ENCODE peak calls at places on chromosomes 2 and 18, in eight cellular contexts. F, T, Y, M, L, N, I and A are unnamed samples.
A peak's percentile ranks its signal among the peaks of the same experiment; 100 is the strongest.

GRCh38 chr2:159773876-159774275 is 24.1 kb downstream of the CD302 start:
- DNase-seq in F (no peak), Y (no peak), T (no peak), L (no peak), N (no peak), I (no peak), M (no peak), A (no peak)

GRCh38 chr2:46909771-46910419 is 5.7 kb downstream of the MCFD2 start:
- DNase-seq in L (no peak), I (peak; percentile 64), F (no peak), Y (no peak), M (peak; percentile 90), N (no peak), T (peak; percentile 34), A (no peak)

GRCh38 chr2:239204876-239205468 is 195.8 kb downstream of the HDAC4 start:
- DNase-seq in M (no peak), L (no peak), Y (peak; percentile 48), N (peak; percentile 50), T (no peak), I (no peak), F (no peak), A (no peak)

GRCh38 chr18:9613550-9614400 is 584 bp downstream of the PPP4R1 start:
- DNase-seq in F (no peak), M (peak; percentile 58), I (peak; percentile 69), Y (peak; percentile 75), N (peak; percentile 89), T (peak; percentile 60), L (peak; percentile 81), A (peak; percentile 66)

GRCh38 chr2:219631406-219631891 is 4.0 kb downstream of the SLC4A3 start:
- DNase-seq in Y (peak; percentile 57), N (no peak), L (peak; percentile 63), F (no peak), I (no peak), M (no peak), T (no peak), A (no peak)

GRCh38 chr18:13217971-13218375 is 587 bp upstream of the LDLRAD4 start:
- DNase-seq in L (peak; percentile 85), T (no peak), M (no peak), Y (no peak), N (no peak), I (no peak), F (no peak), A (no peak)

GRCh38 chr2:101987832-101988231 is 3.9 kb upstream of the IL1R2 start:
- DNase-seq in N (no peak), T (no peak), I (no peak), Y (no peak), M (no peak), F (no peak), L (no peak), A (no peak)

GRCh38 chr2:160199683-160200389 is at the start of gene ITGB6:
- DNase-seq in M (no peak), L (no peak), Y (no peak), N (no peak), T (no peak), F (no peak), I (no peak), A (no peak)

GRCh38 chr2:239055756-239056493 is 208.0 kb downstream of the TWIST2 start:
- DNase-seq in M (peak; percentile 15), N (no peak), I (no peak), L (no peak), T (no peak), F (no peak), Y (no peak), A (no peak)

GRCh38 chr2:8627692-8628085 is 54.2 kb upstream of the ID2 start:
- DNase-seq in M (no peak), N (no peak), T (no peak), I (peak; percentile 80), Y (no peak), L (no peak), F (no peak), A (no peak)

GRCh38 chr2:88694015-88694414 is 2.5 kb downstream of the RPIA start:
- DNase-seq in N (no peak), Y (no peak), I (no peak), T (no peak), M (no peak), F (no peak), L (no peak), A (no peak)

GRCh38 chr2:88692187-88692586 is 714 bp downstream of the RPIA start:
- DNase-seq in I (peak; percentile 3), L (no peak), T (peak; percentile 30), F (no peak), Y (no peak), M (no peak), N (no peak), A (peak; percentile 41)

GRCh38 chr2:88687384-88687783 is 4.1 kb upstream of the RPIA start:
- DNase-seq in F (no peak), T (no peak), I (no peak), N (no peak), M (no peak), L (no peak), Y (no peak), A (no peak)

GRCh38 chr2:88690591-88691338 is 708 bp upstream of the RPIA start:
- DNase-seq in M (peak; percentile 60), F (no peak), Y (no peak), L (peak; percentile 74), T (peak; percentile 62), I (peak; percentile 34), N (peak; percentile 77), A (no peak)

DNA sequence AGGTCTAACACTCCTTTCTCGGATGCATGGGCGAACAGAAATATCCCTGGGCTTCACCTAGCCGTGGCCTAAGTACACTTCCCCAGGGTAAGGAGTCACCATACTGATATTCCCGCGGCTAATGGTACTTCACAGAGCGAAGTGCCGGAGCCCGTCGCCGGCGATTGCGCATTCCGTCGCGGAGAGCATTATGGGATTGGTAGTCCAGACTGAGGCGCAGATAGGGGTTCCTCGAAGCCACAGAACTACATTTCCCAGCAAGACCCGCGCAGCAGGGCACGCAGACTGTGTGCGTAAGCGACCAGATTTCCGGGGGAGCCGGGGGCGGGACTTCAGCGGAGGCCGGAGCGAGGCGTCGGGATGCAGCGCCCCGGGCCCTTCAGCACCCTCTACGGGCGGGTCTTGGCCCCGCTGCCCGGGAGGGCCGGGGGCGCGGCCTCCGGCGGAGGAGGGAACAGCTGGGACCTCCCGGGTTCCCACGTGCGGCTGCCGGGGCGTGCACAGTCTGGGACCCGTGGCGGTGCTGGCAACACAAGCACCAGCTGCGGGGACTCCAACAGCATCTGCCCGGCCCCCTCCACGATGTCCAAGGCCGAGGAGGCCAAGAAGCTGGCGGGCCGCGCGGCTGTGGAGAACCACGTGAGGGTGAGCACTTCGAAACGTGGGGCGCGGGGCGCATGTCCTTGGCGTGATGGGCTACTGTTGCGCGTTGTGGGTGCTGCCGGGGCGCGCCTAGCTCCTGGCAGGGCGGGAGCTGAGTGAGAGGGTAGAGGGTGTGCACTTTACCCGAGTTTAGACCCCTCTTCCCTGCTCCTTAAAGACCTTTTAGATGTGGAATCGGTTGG is at the start of gene RPIA:
- DNase-seq in Y (peak; percentile 99), F (peak; percentile 91), I (peak; percentile 98), T (peak; percentile 99), L (peak; percentile 99), N (peak; percentile 99), M (peak; percentile 98), A (peak; percentile 91)
- TF ChIP-seq CTCF in Y (peak; percentile 55), F (peak; percentile 78), I (peak; percentile 43), T (peak; percentile 50), L (peak; percentile 32), N (peak; percentile 50), M (peak; percentile 30), A (no peak)

GRCh38 chr2:232511336-232511863 is 8.8 kb upstream of the PRSS56 start:
- DNase-seq in L (no peak), N (no peak), T (no peak), Y (no peak), I (no peak), F (no peak), M (no peak), A (no peak)
- TF ChIP-seq CTCF in L (no peak), N (no peak), T (no peak), Y (no peak), I (no peak), F (no peak), M (no peak), A (no peak)

DNA sequence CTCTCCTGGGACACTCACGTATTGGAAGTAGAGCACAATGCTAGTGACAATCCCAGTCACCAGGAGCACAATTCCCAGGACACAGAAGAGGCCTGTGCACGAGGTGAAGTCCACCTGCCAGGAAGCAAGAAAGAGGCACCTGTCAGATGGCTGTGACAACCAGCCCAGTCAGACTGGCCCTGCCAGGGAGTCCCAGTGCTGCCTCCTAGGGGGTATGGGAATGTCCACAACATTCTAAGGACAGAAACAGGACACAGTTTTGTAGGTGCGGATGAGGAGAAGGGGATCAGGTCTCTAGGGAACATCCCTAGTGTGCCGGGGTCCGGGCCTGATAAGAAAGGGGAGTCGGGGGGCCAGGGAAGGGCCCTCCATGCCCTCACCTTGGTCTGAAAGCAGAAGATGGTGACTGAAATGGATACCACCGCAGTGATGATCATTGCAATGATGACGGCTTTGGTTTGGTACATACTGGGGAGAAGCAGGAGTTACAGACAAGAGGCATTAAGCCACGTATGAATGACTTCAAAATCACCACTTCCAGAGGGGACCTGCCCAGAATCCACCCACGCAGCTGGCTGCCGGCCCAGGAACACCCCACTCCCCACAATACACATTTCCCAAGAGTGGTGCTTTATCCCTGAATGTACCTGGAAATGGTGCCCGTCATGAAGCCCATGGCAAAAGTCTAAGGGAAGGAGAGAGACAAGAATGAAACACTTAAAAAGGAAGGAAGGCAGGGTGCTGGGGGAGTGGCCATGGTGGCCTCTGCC is 6.9 kb downstream of the PNKD start:
- DNase-seq in M (no peak), Y (no peak), N (no peak), T (no peak), L (no peak), F (no peak), I (no peak), A (no peak)
- TF ChIP-seq CTCF in M (no peak), Y (no peak), N (no peak), T (no peak), L (no peak), F (no peak), I (peak; percentile 14), A (no peak)

GRCh38 chr2:19676770-19677169 is 225.0 kb downstream of the TTC32 start:
- DNase-seq in T (no peak), N (no peak), L (peak; percentile 46), I (no peak), F (no peak), Y (no peak), M (no peak), A (no peak)
- TF ChIP-seq CTCF in T (no peak), N (no peak), L (no peak), I (no peak), F (no peak), Y (no peak), M (no peak), A (no peak)

DNA sequence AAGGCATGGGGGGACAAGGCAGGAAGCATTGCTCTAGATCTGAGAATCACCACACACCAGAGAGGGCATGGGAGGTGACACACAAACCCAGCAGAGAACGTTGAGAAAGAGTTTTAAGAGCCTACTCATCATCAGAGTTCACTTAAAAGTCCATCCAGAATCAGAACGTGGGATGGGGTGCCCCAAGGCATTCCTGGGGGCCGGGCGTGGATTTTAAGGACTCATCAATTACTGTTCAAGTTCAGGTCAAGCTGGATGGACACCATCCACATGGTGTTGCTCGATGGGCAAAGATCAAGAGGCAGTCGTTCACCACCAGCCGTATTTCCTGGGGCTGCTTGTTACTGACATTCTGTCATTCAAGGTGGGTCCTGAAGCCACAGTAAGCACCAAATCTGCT is 34.9 kb downstream of the BCL11A start:
- DNase-seq in I (no peak), L (no peak), T (no peak), N (no peak), F (no peak), M (no peak), Y (no peak), A (no peak)
- TF ChIP-seq CTCF in I (no peak), L (no peak), T (no peak), N (no peak), F (no peak), M (no peak), Y (no peak), A (no peak)